ENCODE peak calls at places on chromosomes 5 and 9, in five cellular contexts. Y is GM12891; Q is activated CD8-positive, alpha-beta memory T cell treated with anti-CD3 and anti-CD28 coated beads, Interleukin-2, amount 10 ng/mL, durations not matched to agents 7 days and 5 days; C is HT1080; A is SHP77. X is an unnamed sample.

GRCh38 chr5:10315824-10316509 is 8.3 kb upstream of the CMBL start:
- DNase-seq in Y (no peak), Q (no peak), C (no peak), A (no peak), X (no peak)

GRCh38 chr5:147558826-147559225 is 49.0 kb upstream of the DPYSL3 start:
- DNase-seq in A (peak), C (peak), Q (no peak), Y (no peak), X (no peak)

GRCh38 chr5:72167790-72168189 is 60.5 kb downstream of the MAP1B start:
- DNase-seq in Q (no peak), C (no peak), A (no peak), Y (no peak), X (no peak)

GRCh38 chr5:147509710-147510651 is at the start of gene DPYSL3:
- DNase-seq in C (peak), A (peak), Y (no peak), Q (no peak), X (peak)

GRCh38 chr5:104998169-104998568 is 1435.6 kb upstream of the NUDT12 start:
- DNase-seq in Q (no peak), Y (no peak), A (peak), C (no peak), X (no peak)

GRCh38 chr9:94819161-94819677 is 92.7 kb downstream of the AOPEP start:
- DNase-seq in Q (no peak), C (no peak), Y (no peak), A (no peak), X (no peak)

GRCh38 chr5:86861514-86861913 is 243.8 kb downstream of the COX7C start:
- DNase-seq in A (no peak), C (no peak), Y (no peak), Q (no peak), X (no peak)

GRCh38 chr5:181069767-181070491 is 29.9 kb downstream of the BTNL9 start:
- DNase-seq in Q (peak), C (peak), A (no peak), Y (no peak), X (no peak)

GRCh38 chr5:74640450-74641013 is at the start of gene ENC1:
- DNase-seq in Q (peak), Y (peak), C (peak), A (peak), X (peak)

GRCh38 chr5:167570431-167570830 is 721.0 kb upstream of the WWC1 start:
- DNase-seq in A (no peak), C (no peak), Y (no peak), Q (no peak), X (no peak)

GRCh38 chr5:76689321-76690026 is 26.5 kb upstream of the F2R start:
- DNase-seq in Q (no peak), A (no peak), Y (no peak), C (peak), X (no peak)

X was measured in osteocyte.